ENCODE peak calls at places on chromosomes 5 and 9, in five cellular contexts. S is stomach, F is K562, O is tibial nerve, L is IMR-90. A is an unnamed sample.

GRCh38 chr5:31990701-31991110 is 183.4 kb downstream of the GOLPH3 start:
- DNase-seq in S (no peak), F (no peak), O (no peak), L (no peak), A (no peak)

GRCh38 chr9:81559741-81560140 is 129.6 kb downstream of the TLE1 start:
- DNase-seq in S (no peak), F (no peak), O (no peak), L (peak; percentile 95), A (no peak)

GRCh38 chr9:95049761-95050160 is 267.7 kb downstream of the FANCC start:
- DNase-seq in S (no peak), F (peak; percentile 22), O (no peak), L (no peak), A (no peak)

GRCh38 chr9:95197692-95198271 is 119.7 kb downstream of the FANCC start:
- DNase-seq in S (peak; percentile 53), F (no peak), O (no peak), L (peak; percentile 18), A (no peak)

GRCh38 chr9:134268308-134268724 is 57.9 kb upstream of the RXRA start:
- DNase-seq in S (peak; percentile 42), F (no peak), O (no peak), L (peak; percentile 16), A (no peak)

GRCh38 chr5:95973793-95974325 is 12.2 kb upstream of the ELL2 start:
- DNase-seq in S (no peak), F (peak; percentile 62), O (no peak), L (peak; percentile 92), A (no peak)

GRCh38 chr5:111681791-111682190 is 75.2 kb downstream of the NREP start:
- DNase-seq in S (no peak), F (no peak), O (peak; percentile 20), L (peak; percentile 16), A (no peak)

GRCh38 chr5:35859101-35859661 is 2.5 kb downstream of the IL7R start:
- DNase-seq in S (no peak), F (no peak), O (no peak), L (peak; percentile 28), A (no peak)

GRCh38 chr5:161085081-161085480 is 233.1 kb upstream of the ATP10B start:
- DNase-seq in S (no peak), F (no peak), O (no peak), L (no peak), A (no peak)

GRCh38 chr9:127838375-127839078 is 15.9 kb downstream of the ENG start:
- DNase-seq in S (peak; percentile 44), F (no peak), O (peak; percentile 61), L (peak; percentile 93), A (peak; percentile 71)

GRCh38 chr9:68508547-68508946 is 32.1 kb downstream of the TMEM252 start:
- DNase-seq in S (no peak), F (peak; percentile 50), O (no peak), L (no peak), A (no peak)

GRCh38 chr5:91382530-91383026 is 539 bp downstream of the ARRDC3 start:
- DNase-seq in S (peak; percentile 42), F (no peak), O (no peak), L (peak; percentile 33), A (no peak)

GRCh38 chr5:33855396-33855795 is 36.4 kb downstream of the ADAMTS12 start:
- DNase-seq in S (no peak), F (no peak), O (no peak), L (peak; percentile 36), A (no peak)
- H3K27ac ChIP-seq in S (no peak overlapping the region), F (no peak overlapping the region), O (no peak overlapping the region), L (no peak overlapping the region), A (no peak overlapping the region)

GRCh38 chr5:84381501-84382362 is 2.9 kb downstream of the EDIL3 start:
- DNase-seq in S (no peak), F (no peak), O (no peak), L (no peak), A (no peak)

GRCh38 chr5:84383296-84383815 is 1.3 kb downstream of the EDIL3 start:
- DNase-seq in S (no peak), F (no peak), O (no peak), L (no peak), A (no peak)

GRCh38 chr5:84383816-84384603 is 670 bp downstream of the EDIL3 start:
- DNase-seq in S (no peak), F (no peak), O (peak; percentile 5), L (peak; percentile 70), A (no peak)

GRCh38 chr5:84384604-84385575 is at the start of gene EDIL3:
- DNase-seq in S (no peak), F (no peak), O (no peak), L (peak; percentile 59), A (no peak)

DNA sequence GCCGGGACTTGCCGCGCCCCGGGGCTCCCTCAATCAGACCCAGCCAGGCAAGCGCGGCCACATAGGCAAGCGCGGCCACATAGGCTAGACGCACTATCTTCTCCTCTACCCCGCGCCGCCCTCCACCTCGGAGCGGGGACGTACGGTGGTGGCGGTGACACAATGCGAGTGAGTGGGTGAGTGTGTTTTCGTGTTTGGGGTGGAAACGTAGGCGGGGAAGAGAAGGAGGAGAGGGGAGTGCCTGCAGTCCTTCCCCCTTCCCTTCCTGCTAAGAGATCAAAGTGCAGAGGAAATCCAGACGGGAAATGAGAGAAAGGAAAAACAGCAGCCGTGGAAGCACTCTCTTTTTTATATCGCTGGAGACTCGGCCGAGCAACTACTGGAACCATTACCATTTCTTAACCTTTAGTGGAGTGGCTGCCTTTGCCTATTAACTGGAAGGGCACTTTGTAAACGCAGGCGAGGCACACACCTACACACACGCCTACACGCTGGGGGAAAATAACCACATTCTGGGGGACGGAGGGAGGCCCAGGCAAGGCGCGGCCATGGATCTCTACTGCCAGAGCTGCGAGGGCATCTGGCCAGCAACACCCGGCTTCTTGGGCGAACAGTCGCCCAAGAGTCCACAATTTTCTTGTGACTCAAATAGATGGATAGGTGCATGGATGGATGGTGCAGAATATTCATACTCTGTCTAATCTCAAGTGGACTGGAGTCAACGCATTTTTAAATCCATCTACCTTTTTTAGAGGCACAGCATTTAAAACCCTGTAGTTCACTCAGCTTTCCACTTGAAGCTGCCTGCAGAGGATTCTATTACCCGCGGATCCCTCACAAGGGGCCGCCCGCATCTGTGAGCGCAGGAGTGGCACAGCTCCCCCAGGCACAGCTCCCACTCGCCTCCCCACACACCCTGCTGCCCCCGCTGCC is 2.1 kb downstream of the EDIL3 start:
- DNase-seq in S (no peak), F (no peak), O (peak; percentile 19), L (peak; percentile 53), A (peak; percentile 18)
- TF ChIP-seq CTCF in S (no peak), F (no peak), O (no peak), L (no peak), A (no peak)

DNA sequence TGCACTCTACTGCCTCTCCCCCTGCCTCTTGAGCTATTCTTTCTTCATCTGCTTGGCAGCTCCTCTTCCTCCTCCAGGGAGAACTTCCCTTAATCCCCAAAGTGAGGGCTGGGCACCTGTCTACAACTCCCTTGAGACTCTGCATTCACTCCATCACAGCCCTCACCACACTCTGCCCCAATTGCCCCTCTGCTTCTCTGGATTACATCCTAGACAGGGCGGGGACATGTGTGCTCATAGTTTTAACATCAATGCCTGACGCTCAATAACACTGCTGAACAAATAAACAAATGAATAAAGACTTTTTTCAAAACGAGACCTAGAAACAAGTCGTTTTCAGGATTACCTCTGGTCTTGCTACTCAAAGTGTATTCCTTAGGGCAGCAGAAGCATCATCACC is 115.8 kb downstream of the CDK5RAP2 start:
- DNase-seq in S (no peak), F (no peak), O (no peak), L (no peak), A (no peak)
- H3K4me1 ChIP-seq in S (peaks cover 14% of the 10 kb centered on the region), F (no peaks in the 10 kb centered on the region), O (no peaks in the 10 kb centered on the region), L (no peaks in the 10 kb centered on the region), A (peaks cover 4% of the 10 kb centered on the region)

DNA sequence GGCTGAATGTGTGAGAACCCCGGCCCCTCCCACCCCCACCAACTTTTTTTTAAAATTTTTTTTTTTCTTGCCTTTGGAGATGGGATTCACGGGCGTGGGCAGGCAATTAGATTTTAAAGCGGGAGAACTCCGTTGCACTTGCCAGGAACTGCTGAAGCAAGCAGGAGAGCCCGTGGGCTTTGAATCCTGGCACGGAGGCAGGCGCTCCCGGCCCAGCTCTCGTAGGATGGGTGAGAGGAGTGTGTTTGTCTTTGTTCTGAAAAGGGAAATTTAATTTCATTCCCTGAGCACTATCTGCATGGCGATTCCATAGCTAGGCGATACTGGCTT is 54.3 kb upstream of the BOD1 start:
- DNase-seq in S (no peak), F (no peak), O (no peak), L (no peak), A (peak; percentile 29)
- H3K27ac ChIP-seq in S (peak overlapping the region; percentile 51), F (peak overlapping the region; percentile 15), O (peak overlapping the region; percentile 82), L (no peak overlapping the region), A (peak overlapping the region; percentile 43)

GRCh38 chr5:135977375-135977928 is 22.7 kb upstream of the LECT2 start:
- DNase-seq in S (peak; percentile 72), F (peak; percentile 65), O (no peak), L (peak; percentile 30), A (peak; percentile 66)
- TF ChIP-seq CTCF in S (peak; percentile 39), F (peak; percentile 84), O (peak; percentile 45), L (peak; percentile 29), A (peak; percentile 74)

GRCh38 chr9:33185858-33186257 is 18.7 kb upstream of the B4GALT1 start:
- DNase-seq in S (peak; percentile 74), F (no peak), O (no peak), L (no peak), A (no peak)
- H3K4me1 ChIP-seq in S (peaks cover 51% of the 10 kb centered on the region), F (peaks cover 10% of the 10 kb centered on the region), O (no peaks in the 10 kb centered on the region), L (peaks cover 23% of the 10 kb centered on the region), A (peaks cover 64% of the 10 kb centered on the region)

GRCh38 chr5:14871084-14871572 is 450 bp downstream of the ANKH start:
- DNase-seq in S (no peak), F (no peak), O (no peak), L (no peak), A (peak; percentile 27)

GRCh38 chr5:14869286-14870164 is 2.1 kb downstream of the ANKH start:
- DNase-seq in S (no peak), F (no peak), O (no peak), L (no peak), A (no peak)

GRCh38 chr5:14870347-14871083 is 1.1 kb downstream of the ANKH start:
- DNase-seq in S (peak; percentile 31), F (no peak), O (no peak), L (no peak), A (peak; percentile 39)

GRCh38 chr5:14871573-14872069 is at the start of gene ANKH:
- DNase-seq in S (peak; percentile 82), F (peak; percentile 90), O (peak; percentile 44), L (peak; percentile 69), A (peak; percentile 86)

DNA sequence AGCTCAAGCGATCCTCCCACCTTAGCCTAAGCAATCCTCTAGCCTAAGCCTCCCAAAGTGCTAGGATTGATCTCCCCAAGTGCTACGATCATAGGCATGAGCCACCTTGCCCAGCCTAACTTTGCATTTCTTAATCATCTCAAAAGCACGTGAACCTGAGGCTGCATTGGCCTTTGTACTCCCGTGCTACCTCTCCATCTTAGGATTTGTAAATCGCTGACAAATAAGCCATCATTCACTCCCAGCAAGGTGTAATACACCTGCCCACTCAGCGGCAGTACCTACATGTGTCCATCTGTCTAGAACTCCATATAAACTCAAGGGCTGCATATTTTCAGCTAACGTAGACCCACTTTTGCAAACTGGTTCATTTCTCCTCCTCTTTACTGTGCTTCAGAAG is 2.8 kb downstream of the ANKH start:
- DNase-seq in S (no peak), F (no peak), O (no peak), L (no peak), A (no peak)
- H3K27ac ChIP-seq in S (no peak overlapping the region), F (no peak overlapping the region), O (no peak overlapping the region), L (no peak overlapping the region), A (peak overlapping the region; percentile 99)

A was measured in left ventricle myocardium inferior.